ENCODE peak calls at places on chromosome 1, in eight cellular contexts. One of them, this sample, is unnamed.

GRCh38 chr1:2256430-2257244 is 28.5 kb downstream of the SKI start:
- DNase-seq in Kasumi-1: no peak
- DNase-seq in lower leg skin: no peak
- DNase-seq in stimulated activated CD4-positive, alpha-beta T cell treated with anti-CD3 and anti-CD28 coated beads, Interleukin-2, amount 100 ng/mL, for 24 hours: no peak
- DNase-seq in coronary artery: no peak
- DNase-seq in AG08396: no peak
- DNase-seq in T47D: no peak
- DNase-seq in caudate nucleus: no peak
- DNase-seq in this sample: no peak

GRCh38 chr1:25562101-25562927 is 18.9 kb downstream of the LDLRAP1 start:
- DNase-seq in Kasumi-1: peak; percentile 37
- DNase-seq in lower leg skin: no peak
- DNase-seq in stimulated activated CD4-positive, alpha-beta T cell treated with anti-CD3 and anti-CD28 coated beads, Interleukin-2, amount 100 ng/mL, for 24 hours: peak; percentile 62
- DNase-seq in coronary artery: no peak
- DNase-seq in AG08396: no peak
- DNase-seq in T47D: no peak
- DNase-seq in caudate nucleus: no peak
- DNase-seq in this sample: no peak

GRCh38 chr1:42924249-42925131 is 34.2 kb downstream of the SLC2A1 start:
- DNase-seq in Kasumi-1: peak; percentile 88
- DNase-seq in lower leg skin: peak; percentile 99
- DNase-seq in stimulated activated CD4-positive, alpha-beta T cell treated with anti-CD3 and anti-CD28 coated beads, Interleukin-2, amount 100 ng/mL, for 24 hours: peak; percentile 95
- DNase-seq in coronary artery: peak; percentile 97
- DNase-seq in AG08396: peak; percentile 96
- DNase-seq in T47D: peak; percentile 85
- DNase-seq in caudate nucleus: peak; percentile 90
- DNase-seq in this sample: peak; percentile 77

GRCh38 chr1:223500560-223501425 is 107.6 kb downstream of the CCDC185 start:
- DNase-seq in Kasumi-1: no peak
- DNase-seq in lower leg skin: no peak
- DNase-seq in stimulated activated CD4-positive, alpha-beta T cell treated with anti-CD3 and anti-CD28 coated beads, Interleukin-2, amount 100 ng/mL, for 24 hours: no peak
- DNase-seq in coronary artery: no peak
- DNase-seq in AG08396: peak; percentile 78
- DNase-seq in T47D: no peak
- DNase-seq in caudate nucleus: no peak
- DNase-seq in this sample: no peak

GRCh38 chr1:58545591-58546519 is 671 bp downstream of the OMA1 start:
- DNase-seq in Kasumi-1: peak; percentile 76
- DNase-seq in lower leg skin: peak; percentile 97
- DNase-seq in stimulated activated CD4-positive, alpha-beta T cell treated with anti-CD3 and anti-CD28 coated beads, Interleukin-2, amount 100 ng/mL, for 24 hours: peak; percentile 80
- DNase-seq in coronary artery: peak; percentile 92
- DNase-seq in AG08396: peak; percentile 78
- DNase-seq in T47D: peak; percentile 3
- DNase-seq in caudate nucleus: peak; percentile 65
- DNase-seq in this sample: peak; percentile 80

GRCh38 chr1:109368464-109368863 is 29.3 kb downstream of the SORT1 start:
- DNase-seq in Kasumi-1: no peak
- DNase-seq in lower leg skin: no peak
- DNase-seq in stimulated activated CD4-positive, alpha-beta T cell treated with anti-CD3 and anti-CD28 coated beads, Interleukin-2, amount 100 ng/mL, for 24 hours: no peak
- DNase-seq in coronary artery: no peak
- DNase-seq in AG08396: no peak
- DNase-seq in T47D: no peak
- DNase-seq in caudate nucleus: no peak
- DNase-seq in this sample: no peak

GRCh38 chr1:230565141-230565540 is 77.1 kb upstream of the COG2 start:
- DNase-seq in Kasumi-1: no peak
- DNase-seq in lower leg skin: no peak
- DNase-seq in stimulated activated CD4-positive, alpha-beta T cell treated with anti-CD3 and anti-CD28 coated beads, Interleukin-2, amount 100 ng/mL, for 24 hours: no peak
- DNase-seq in coronary artery: no peak
- DNase-seq in AG08396: no peak
- DNase-seq in T47D: no peak
- DNase-seq in caudate nucleus: no peak
- DNase-seq in this sample: no peak

GRCh38 chr1:50976111-50976889 is 6.3 kb downstream of the CDKN2C start:
- DNase-seq in Kasumi-1: peak; percentile 70
- DNase-seq in lower leg skin: no peak
- DNase-seq in stimulated activated CD4-positive, alpha-beta T cell treated with anti-CD3 and anti-CD28 coated beads, Interleukin-2, amount 100 ng/mL, for 24 hours: no peak
- DNase-seq in coronary artery: no peak
- DNase-seq in AG08396: no peak
- DNase-seq in T47D: no peak
- DNase-seq in caudate nucleus: no peak
- DNase-seq in this sample: no peak

GRCh38 chr1:245772739-245773138 is 618.0 kb downstream of the KIF26B start:
- DNase-seq in Kasumi-1: no peak
- DNase-seq in lower leg skin: no peak
- DNase-seq in stimulated activated CD4-positive, alpha-beta T cell treated with anti-CD3 and anti-CD28 coated beads, Interleukin-2, amount 100 ng/mL, for 24 hours: no peak
- DNase-seq in coronary artery: no peak
- DNase-seq in AG08396: no peak
- DNase-seq in T47D: no peak
- DNase-seq in caudate nucleus: no peak
- DNase-seq in this sample: no peak

GRCh38 chr1:207897188-207897587 is 13.7 kb downstream of the CD34 start:
- DNase-seq in Kasumi-1: peak; percentile 48
- DNase-seq in lower leg skin: no peak
- DNase-seq in stimulated activated CD4-positive, alpha-beta T cell treated with anti-CD3 and anti-CD28 coated beads, Interleukin-2, amount 100 ng/mL, for 24 hours: no peak
- DNase-seq in coronary artery: no peak
- DNase-seq in AG08396: no peak
- DNase-seq in T47D: no peak
- DNase-seq in caudate nucleus: no peak
- DNase-seq in this sample: no peak

GRCh38 chr1:68010094-68010493 is 40.3 kb downstream of the DIRAS3 start:
- DNase-seq in Kasumi-1: peak; percentile 17
- DNase-seq in lower leg skin: no peak
- DNase-seq in stimulated activated CD4-positive, alpha-beta T cell treated with anti-CD3 and anti-CD28 coated beads, Interleukin-2, amount 100 ng/mL, for 24 hours: no peak
- DNase-seq in coronary artery: no peak
- DNase-seq in AG08396: no peak
- DNase-seq in T47D: peak; percentile 5
- DNase-seq in caudate nucleus: no peak
- DNase-seq in this sample: no peak

GRCh38 chr1:205678286-205679111 is 1.8 kb downstream of the SLC45A3 start:
- DNase-seq in Kasumi-1: no peak
- DNase-seq in lower leg skin: no peak
- DNase-seq in stimulated activated CD4-positive, alpha-beta T cell treated with anti-CD3 and anti-CD28 coated beads, Interleukin-2, amount 100 ng/mL, for 24 hours: no peak
- DNase-seq in coronary artery: no peak
- DNase-seq in AG08396: no peak
- DNase-seq in T47D: no peak
- DNase-seq in caudate nucleus: no peak
- DNase-seq in this sample: no peak

GRCh38 chr1:204108312-204109141 is 35.6 kb downstream of the SOX13 start:
- DNase-seq in Kasumi-1: no peak
- DNase-seq in lower leg skin: no peak
- DNase-seq in stimulated activated CD4-positive, alpha-beta T cell treated with anti-CD3 and anti-CD28 coated beads, Interleukin-2, amount 100 ng/mL, for 24 hours: no peak
- DNase-seq in coronary artery: no peak
- DNase-seq in AG08396: no peak
- DNase-seq in T47D: no peak
- DNase-seq in caudate nucleus: no peak
- DNase-seq in this sample: peak; percentile 14

This sample was measured in substantia nigra.